ENCODE peak calls at places on chromosomes 6 and 20, in ten cellular contexts. One of them, this sample, is unnamed.

GRCh38 chr6:26474439-26474881 is 16.7 kb downstream of the BTN2A1 start:
- DNase-seq in CD4-positive, alpha-beta T cell: no peak
- DNase-seq in ELF-1: no peak
- DNase-seq in HS-27A: peak; percentile 31
- DNase-seq in neural crest cell: no peak
- DNase-seq in Right ventricle myocardium superior: no peak
- DNase-seq in fibroblast of the aortic adventitia: no peak
- DNase-seq in HFFc6: no peak
- DNase-seq in RPMI7951: no peak
- DNase-seq in ureter: no peak
- DNase-seq in this sample: no peak

GRCh38 chr6:77962070-77962469 is 309.2 kb downstream of the MEI4 start:
- DNase-seq in CD4-positive, alpha-beta T cell: no peak
- DNase-seq in ELF-1: no peak
- DNase-seq in HS-27A: no peak
- DNase-seq in neural crest cell: no peak
- DNase-seq in Right ventricle myocardium superior: no peak
- DNase-seq in fibroblast of the aortic adventitia: no peak
- DNase-seq in HFFc6: no peak
- DNase-seq in RPMI7951: no peak
- DNase-seq in ureter: no peak
- DNase-seq in this sample: no peak

GRCh38 chr20:5000263-5001173 is 792 bp downstream of the SLC23A2 start:
- DNase-seq in CD4-positive, alpha-beta T cell: peak; percentile 1
- DNase-seq in ELF-1: peak; percentile 57
- DNase-seq in HS-27A: no peak
- DNase-seq in neural crest cell: peak; percentile 3
- DNase-seq in Right ventricle myocardium superior: peak; percentile 60
- DNase-seq in fibroblast of the aortic adventitia: no peak
- DNase-seq in HFFc6: peak; percentile 15
- DNase-seq in RPMI7951: peak; percentile 55
- DNase-seq in ureter: peak; percentile 64
- DNase-seq in this sample: peak; percentile 62

GRCh38 chr20:47269309-47270165 is 87.0 kb downstream of the ZMYND8 start:
- DNase-seq in CD4-positive, alpha-beta T cell: no peak
- DNase-seq in ELF-1: no peak
- DNase-seq in HS-27A: no peak
- DNase-seq in neural crest cell: no peak
- DNase-seq in Right ventricle myocardium superior: no peak
- DNase-seq in fibroblast of the aortic adventitia: peak; percentile 31
- DNase-seq in HFFc6: no peak
- DNase-seq in RPMI7951: no peak
- DNase-seq in ureter: no peak
- DNase-seq in this sample: no peak

GRCh38 chr20:1377984-1378742 is 14.7 kb downstream of the FKBP1A start:
- DNase-seq in CD4-positive, alpha-beta T cell: no peak
- DNase-seq in ELF-1: no peak
- DNase-seq in HS-27A: no peak
- DNase-seq in neural crest cell: no peak
- DNase-seq in Right ventricle myocardium superior: no peak
- DNase-seq in fibroblast of the aortic adventitia: peak; percentile 26
- DNase-seq in HFFc6: peak; percentile 46
- DNase-seq in RPMI7951: peak; percentile 84
- DNase-seq in ureter: peak; percentile 5
- DNase-seq in this sample: no peak

GRCh38 chr20:51301026-51301425 is 241.5 kb downstream of the NFATC2 start:
- DNase-seq in CD4-positive, alpha-beta T cell: no peak
- DNase-seq in ELF-1: no peak
- DNase-seq in HS-27A: no peak
- DNase-seq in neural crest cell: no peak
- DNase-seq in Right ventricle myocardium superior: no peak
- DNase-seq in fibroblast of the aortic adventitia: no peak
- DNase-seq in HFFc6: no peak
- DNase-seq in RPMI7951: no peak
- DNase-seq in ureter: no peak
- DNase-seq in this sample: no peak

GRCh38 chr6:7172605-7173185 is 64.9 kb downstream of the RREB1 start:
- DNase-seq in CD4-positive, alpha-beta T cell: no peak
- DNase-seq in ELF-1: no peak
- DNase-seq in HS-27A: no peak
- DNase-seq in neural crest cell: no peak
- DNase-seq in Right ventricle myocardium superior: no peak
- DNase-seq in fibroblast of the aortic adventitia: peak; percentile 79
- DNase-seq in HFFc6: peak; percentile 14
- DNase-seq in RPMI7951: peak; percentile 69
- DNase-seq in ureter: no peak
- DNase-seq in this sample: peak; percentile 68

GRCh38 chr20:18639501-18639979 is 51.7 kb downstream of the DTD1 start:
- DNase-seq in CD4-positive, alpha-beta T cell: no peak
- DNase-seq in ELF-1: no peak
- DNase-seq in HS-27A: no peak
- DNase-seq in neural crest cell: no peak
- DNase-seq in Right ventricle myocardium superior: no peak
- DNase-seq in fibroblast of the aortic adventitia: no peak
- DNase-seq in HFFc6: no peak
- DNase-seq in RPMI7951: peak; percentile 61
- DNase-seq in ureter: no peak
- DNase-seq in this sample: no peak

GRCh38 chr6:38039497-38039896 is 220.0 kb downstream of the ZFAND3 start:
- DNase-seq in CD4-positive, alpha-beta T cell: no peak
- DNase-seq in ELF-1: no peak
- DNase-seq in HS-27A: no peak
- DNase-seq in neural crest cell: no peak
- DNase-seq in Right ventricle myocardium superior: no peak
- DNase-seq in fibroblast of the aortic adventitia: no peak
- DNase-seq in HFFc6: no peak
- DNase-seq in RPMI7951: no peak
- DNase-seq in ureter: no peak
- DNase-seq in this sample: no peak

GRCh38 chr6:6366778-6367177 is 46.3 kb upstream of the F13A1 start:
- DNase-seq in CD4-positive, alpha-beta T cell: no peak
- DNase-seq in ELF-1: no peak
- DNase-seq in HS-27A: no peak
- DNase-seq in neural crest cell: no peak
- DNase-seq in Right ventricle myocardium superior: no peak
- DNase-seq in fibroblast of the aortic adventitia: no peak
- DNase-seq in HFFc6: no peak
- DNase-seq in RPMI7951: no peak
- DNase-seq in ureter: no peak
- DNase-seq in this sample: no peak

GRCh38 chr6:63580704-63580961 is 8.4 kb downstream of the LOC128125822 start:
- DNase-seq in CD4-positive, alpha-beta T cell: no peak
- DNase-seq in ELF-1: no peak
- DNase-seq in HS-27A: no peak
- DNase-seq in neural crest cell: no peak
- DNase-seq in Right ventricle myocardium superior: no peak
- DNase-seq in fibroblast of the aortic adventitia: no peak
- DNase-seq in HFFc6: no peak
- DNase-seq in RPMI7951: no peak
- DNase-seq in ureter: no peak
- DNase-seq in this sample: no peak

GRCh38 chr6:150881911-150882481 is 16.5 kb downstream of the MTHFD1L start:
- DNase-seq in CD4-positive, alpha-beta T cell: no peak
- DNase-seq in ELF-1: peak; percentile 65
- DNase-seq in HS-27A: peak; percentile 86
- DNase-seq in neural crest cell: peak; percentile 34
- DNase-seq in Right ventricle myocardium superior: peak; percentile 61
- DNase-seq in fibroblast of the aortic adventitia: peak; percentile 100
- DNase-seq in HFFc6: peak; percentile 97
- DNase-seq in RPMI7951: peak; percentile 97
- DNase-seq in ureter: no peak
- DNase-seq in this sample: peak; percentile 77

GRCh38 chr20:25057234-25058050 is 497 bp downstream of the ACSS1 start:
- DNase-seq in CD4-positive, alpha-beta T cell: peak; percentile 60
- DNase-seq in ELF-1: peak; percentile 45
- DNase-seq in HS-27A: peak; percentile 35
- DNase-seq in neural crest cell: peak; percentile 31
- DNase-seq in Right ventricle myocardium superior: peak; percentile 86
- DNase-seq in fibroblast of the aortic adventitia: peak; percentile 24
- DNase-seq in HFFc6: peak; percentile 23
- DNase-seq in RPMI7951: peak; percentile 75
- DNase-seq in ureter: peak; percentile 82
- DNase-seq in this sample: peak; percentile 80

GRCh38 chr20:47711046-47711752 is 74.1 kb downstream of the SULF2 start:
- DNase-seq in CD4-positive, alpha-beta T cell: no peak
- DNase-seq in ELF-1: no peak
- DNase-seq in HS-27A: no peak
- DNase-seq in neural crest cell: no peak
- DNase-seq in Right ventricle myocardium superior: no peak
- DNase-seq in fibroblast of the aortic adventitia: no peak
- DNase-seq in HFFc6: no peak
- DNase-seq in RPMI7951: no peak
- DNase-seq in ureter: no peak
- DNase-seq in this sample: no peak

GRCh38 chr6:143621876-143622605 is 55.7 kb upstream of the PHACTR2 start:
- DNase-seq in CD4-positive, alpha-beta T cell: no peak
- DNase-seq in ELF-1: no peak
- DNase-seq in HS-27A: no peak
- DNase-seq in neural crest cell: no peak
- DNase-seq in Right ventricle myocardium superior: no peak
- DNase-seq in fibroblast of the aortic adventitia: peak; percentile 44
- DNase-seq in HFFc6: peak; percentile 21
- DNase-seq in RPMI7951: peak; percentile 71
- DNase-seq in ureter: no peak
- DNase-seq in this sample: no peak

GRCh38 chr6:155939253-155939652 is 483.6 kb upstream of the NOX3 start:
- DNase-seq in CD4-positive, alpha-beta T cell: no peak
- DNase-seq in ELF-1: no peak
- DNase-seq in HS-27A: no peak
- DNase-seq in neural crest cell: no peak
- DNase-seq in Right ventricle myocardium superior: no peak
- DNase-seq in fibroblast of the aortic adventitia: no peak
- DNase-seq in HFFc6: no peak
- DNase-seq in RPMI7951: no peak
- DNase-seq in ureter: no peak
- DNase-seq in this sample: no peak

GRCh38 chr20:57346477-57346876 is 4.6 kb upstream of the RAE1 start:
- DNase-seq in CD4-positive, alpha-beta T cell: peak; percentile 46
- DNase-seq in ELF-1: peak; percentile 68
- DNase-seq in HS-27A: peak; percentile 46
- DNase-seq in neural crest cell: peak; percentile 87
- DNase-seq in Right ventricle myocardium superior: peak; percentile 74
- DNase-seq in fibroblast of the aortic adventitia: peak; percentile 96
- DNase-seq in HFFc6: peak; percentile 82
- DNase-seq in RPMI7951: peak; percentile 74
- DNase-seq in ureter: peak; percentile 74
- DNase-seq in this sample: peak; percentile 78

GRCh38 chr6:166813461-166813860 is 142.9 kb downstream of the RNASET2 start:
- DNase-seq in CD4-positive, alpha-beta T cell: no peak
- DNase-seq in ELF-1: no peak
- DNase-seq in HS-27A: no peak
- DNase-seq in neural crest cell: no peak
- DNase-seq in Right ventricle myocardium superior: no peak
- DNase-seq in fibroblast of the aortic adventitia: no peak
- DNase-seq in HFFc6: no peak
- DNase-seq in RPMI7951: no peak
- DNase-seq in ureter: no peak
- DNase-seq in this sample: no peak

GRCh38 chr6:26450240-26450639 is 7.5 kb upstream of the BTN2A1 start:
- DNase-seq in CD4-positive, alpha-beta T cell: no peak
- DNase-seq in ELF-1: no peak
- DNase-seq in HS-27A: no peak
- DNase-seq in neural crest cell: no peak
- DNase-seq in Right ventricle myocardium superior: no peak
- DNase-seq in fibroblast of the aortic adventitia: no peak
- DNase-seq in HFFc6: no peak
- DNase-seq in RPMI7951: no peak
- DNase-seq in ureter: no peak
- DNase-seq in this sample: no peak

GRCh38 chr20:12699374-12700228 is 309.2 kb upstream of the SPTLC3 start:
- DNase-seq in CD4-positive, alpha-beta T cell: no peak
- DNase-seq in ELF-1: no peak
- DNase-seq in HS-27A: no peak
- DNase-seq in neural crest cell: no peak
- DNase-seq in Right ventricle myocardium superior: no peak
- DNase-seq in fibroblast of the aortic adventitia: no peak
- DNase-seq in HFFc6: no peak
- DNase-seq in RPMI7951: no peak
- DNase-seq in ureter: peak; percentile 44
- DNase-seq in this sample: no peak

GRCh38 chr6:42249279-42249678 is 31.6 kb upstream of the MRPS10 start:
- DNase-seq in CD4-positive, alpha-beta T cell: no peak
- DNase-seq in ELF-1: no peak
- DNase-seq in HS-27A: no peak
- DNase-seq in neural crest cell: no peak
- DNase-seq in Right ventricle myocardium superior: no peak
- DNase-seq in fibroblast of the aortic adventitia: peak; percentile 35
- DNase-seq in HFFc6: no peak
- DNase-seq in RPMI7951: no peak
- DNase-seq in ureter: no peak
- DNase-seq in this sample: no peak

GRCh38 chr20:198225-198624 is 8.7 kb upstream of the DEFB128 start:
- DNase-seq in CD4-positive, alpha-beta T cell: no peak
- DNase-seq in ELF-1: no peak
- DNase-seq in HS-27A: no peak
- DNase-seq in neural crest cell: no peak
- DNase-seq in Right ventricle myocardium superior: no peak
- DNase-seq in fibroblast of the aortic adventitia: no peak
- DNase-seq in HFFc6: no peak
- DNase-seq in RPMI7951: no peak
- DNase-seq in ureter: no peak
- DNase-seq in this sample: no peak

GRCh38 chr6:35213824-35214756 is at the start of gene SCUBE3:
- DNase-seq in CD4-positive, alpha-beta T cell: no peak
- DNase-seq in ELF-1: peak; percentile 79
- DNase-seq in HS-27A: no peak
- DNase-seq in neural crest cell: peak; percentile 63
- DNase-seq in Right ventricle myocardium superior: no peak
- DNase-seq in fibroblast of the aortic adventitia: peak; percentile 29
- DNase-seq in HFFc6: peak; percentile 19
- DNase-seq in RPMI7951: no peak
- DNase-seq in ureter: no peak
- DNase-seq in this sample: no peak

GRCh38 chr20:16612708-16613107 is 39.5 kb upstream of the KIF16B start:
- DNase-seq in CD4-positive, alpha-beta T cell: no peak
- DNase-seq in ELF-1: no peak
- DNase-seq in HS-27A: no peak
- DNase-seq in neural crest cell: no peak
- DNase-seq in Right ventricle myocardium superior: no peak
- DNase-seq in fibroblast of the aortic adventitia: no peak
- DNase-seq in HFFc6: no peak
- DNase-seq in RPMI7951: no peak
- DNase-seq in ureter: no peak
- DNase-seq in this sample: no peak

GRCh38 chr6:134373966-134374365 is 56.1 kb upstream of the SGK1 start:
- DNase-seq in CD4-positive, alpha-beta T cell: no peak
- DNase-seq in ELF-1: no peak
- DNase-seq in HS-27A: no peak
- DNase-seq in neural crest cell: no peak
- DNase-seq in Right ventricle myocardium superior: no peak
- DNase-seq in fibroblast of the aortic adventitia: no peak
- DNase-seq in HFFc6: no peak
- DNase-seq in RPMI7951: no peak
- DNase-seq in ureter: no peak
- DNase-seq in this sample: no peak

GRCh38 chr6:72535124-72535523 is 86.7 kb upstream of the KCNQ5 start:
- DNase-seq in CD4-positive, alpha-beta T cell: no peak
- DNase-seq in ELF-1: peak; percentile 7
- DNase-seq in HS-27A: no peak
- DNase-seq in neural crest cell: no peak
- DNase-seq in Right ventricle myocardium superior: no peak
- DNase-seq in fibroblast of the aortic adventitia: no peak
- DNase-seq in HFFc6: no peak
- DNase-seq in RPMI7951: no peak
- DNase-seq in ureter: no peak
- DNase-seq in this sample: no peak

GRCh38 chr6:101605426-101605825 is 211.9 kb downstream of the GRIK2 start:
- DNase-seq in CD4-positive, alpha-beta T cell: no peak
- DNase-seq in ELF-1: no peak
- DNase-seq in HS-27A: no peak
- DNase-seq in neural crest cell: no peak
- DNase-seq in Right ventricle myocardium superior: no peak
- DNase-seq in fibroblast of the aortic adventitia: no peak
- DNase-seq in HFFc6: no peak
- DNase-seq in RPMI7951: no peak
- DNase-seq in ureter: no peak
- DNase-seq in this sample: peak; percentile 18

GRCh38 chr6:74333406-74333805 is 637.4 kb downstream of the CD109 start:
- DNase-seq in CD4-positive, alpha-beta T cell: no peak
- DNase-seq in ELF-1: no peak
- DNase-seq in HS-27A: no peak
- DNase-seq in neural crest cell: no peak
- DNase-seq in Right ventricle myocardium superior: no peak
- DNase-seq in fibroblast of the aortic adventitia: peak; percentile 37
- DNase-seq in HFFc6: no peak
- DNase-seq in RPMI7951: no peak
- DNase-seq in ureter: no peak
- DNase-seq in this sample: no peak

This sample was measured in left cardiac atrium.